ENCODE peak calls at places on chromosomes 2 and 18, in seven cellular contexts. B is RWPE2, Q is MG63, I is skeletal muscle cell, M is cardiac muscle cell, Y is heart left ventricle, E is SJSA1. V is an unnamed sample.

GRCh38 chr2:8627019-8627691 is 54.7 kb upstream of the ID2 start:
- DNase-seq in B (no peak), Q (no peak), I (no peak), M (no peak), Y (no peak), E (no peak), V (no peak)

GRCh38 chr2:96665083-96665569 is 22.6 kb downstream of the FER1L5 start:
- DNase-seq in B (peak), Q (peak), I (peak), M (peak), Y (no peak), E (peak), V (peak)

GRCh38 chr2:137838255-137839092 is 125.8 kb upstream of the HNMT start:
- DNase-seq in B (no peak), Q (no peak), I (peak), M (peak), Y (no peak), E (no peak), V (no peak)

GRCh38 chr2:229221641-229222040 is 49.4 kb downstream of the PID1 start:
- DNase-seq in B (no peak), Q (peak), I (no peak), M (no peak), Y (no peak), E (no peak), V (no peak)

GRCh38 chr2:190927257-190927656 is 46.6 kb downstream of the GLS start:
- DNase-seq in B (no peak), Q (no peak), I (no peak), M (no peak), Y (no peak), E (no peak), V (peak)

GRCh38 chr2:238163494-238164198 is 4.9 kb downstream of the ERFE start:
- DNase-seq in B (peak), Q (no peak), I (no peak), M (peak), Y (no peak), E (no peak), V (no peak)

GRCh38 chr2:149572102-149572953 is 15.2 kb downstream of the MMADHC start:
- DNase-seq in B (no peak), Q (no peak), I (no peak), M (no peak), Y (no peak), E (no peak), V (no peak)

GRCh38 chr18:43485565-43485964 is 208.3 kb upstream of the SYT4 start:
- DNase-seq in B (no peak), Q (no peak), I (no peak), M (no peak), Y (no peak), E (no peak), V (no peak)

GRCh38 chr2:191463790-191464189 is 214.1 kb upstream of the NABP1 start:
- DNase-seq in B (no peak), Q (no peak), I (no peak), M (no peak), Y (no peak), E (no peak), V (no peak)

GRCh38 chr2:143229952-143230351 is 100.7 kb downstream of the ARHGAP15 start:
- DNase-seq in B (no peak), Q (no peak), I (no peak), M (no peak), Y (no peak), E (no peak), V (no peak)

GRCh38 chr2:61712060-61712459 is 141.8 kb downstream of the FAM161A start:
- DNase-seq in B (no peak), Q (no peak), I (no peak), M (no peak), Y (no peak), E (no peak), V (no peak)
- H3K4me3 ChIP-seq in B (no peak), Q (no peak), I (no peak), M (no peak), Y (no peak), E (no peak), V (no peak)

DNA sequence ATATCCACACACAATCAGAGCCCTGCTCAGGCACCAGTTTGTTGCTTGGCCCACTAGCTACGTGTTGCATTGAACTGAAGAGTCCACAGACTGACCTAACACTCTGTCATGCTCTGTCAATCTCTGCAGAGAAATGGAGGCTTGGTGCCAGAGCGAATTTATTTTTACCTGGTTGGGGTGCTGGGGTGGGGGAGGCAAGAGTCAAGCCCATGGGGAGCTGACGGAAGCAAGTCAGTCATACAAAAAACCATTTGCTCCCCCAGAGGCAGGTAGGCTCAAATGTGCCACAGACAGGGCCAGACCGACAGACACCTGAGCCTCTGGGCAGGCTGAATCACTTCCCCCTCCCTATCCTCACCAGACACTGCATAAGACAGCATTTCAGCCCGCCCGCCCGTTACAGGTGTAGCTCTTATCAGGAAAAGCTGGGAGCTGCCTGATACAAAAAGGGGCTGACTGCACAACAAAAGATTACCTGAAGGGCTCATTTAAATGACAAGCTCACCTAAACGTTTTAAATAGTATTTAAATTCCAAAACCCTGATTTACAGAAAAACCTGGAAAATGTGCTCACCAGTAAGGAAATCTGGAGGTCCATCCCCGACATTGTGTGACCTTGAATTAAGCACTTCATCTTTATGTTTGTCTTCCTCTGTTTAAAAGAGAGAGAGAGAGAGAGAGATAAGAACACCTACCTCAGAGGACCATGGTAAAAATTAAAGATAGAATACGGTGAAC is 2.1 kb upstream of the PCBP1 start:
- DNase-seq in B (peak), Q (no peak), I (no peak), M (no peak), Y (no peak), E (no peak), V (no peak)
- H3K4me3 ChIP-seq in B (no peak), Q (no peak), I (no peak), M (peak), Y (peak), E (no peak), V (no peak)

GRCh38 chr2:144836635-144837350 is 316.9 kb upstream of the ZEB2 start:
- DNase-seq in B (no peak), Q (peak), I (peak), M (no peak), Y (peak), E (no peak), V (no peak)
- H3K4me3 ChIP-seq in B (no peak), Q (no peak), I (no peak), M (no peak), Y (no peak), E (no peak), V (no peak)

GRCh38 chr2:28645553-28645952 is 106.1 kb upstream of the PPP1CB start:
- DNase-seq in B (no peak), Q (no peak), I (no peak), M (no peak), Y (no peak), E (no peak), V (no peak)

GRCh38 chr2:28644760-28645159 is 106.9 kb upstream of the PPP1CB start:
- DNase-seq in B (no peak), Q (no peak), I (no peak), M (no peak), Y (no peak), E (no peak), V (no peak)

GRCh38 chr2:28642796-28643195 is 108.8 kb upstream of the PPP1CB start:
- DNase-seq in B (no peak), Q (no peak), I (no peak), M (no peak), Y (no peak), E (no peak), V (no peak)

GRCh38 chr2:28643324-28643723 is 108.3 kb upstream of the PPP1CB start:
- DNase-seq in B (no peak), Q (no peak), I (no peak), M (no peak), Y (no peak), E (no peak), V (no peak)

GRCh38 chr2:28643911-28644334 is 107.7 kb upstream of the PPP1CB start:
- DNase-seq in B (no peak), Q (peak), I (no peak), M (no peak), Y (no peak), E (peak), V (no peak)
- H3K4me3 ChIP-seq in B (no peak), Q (no peak), I (no peak), M (no peak), Y (no peak), E (no peak), V (no peak)

DNA sequence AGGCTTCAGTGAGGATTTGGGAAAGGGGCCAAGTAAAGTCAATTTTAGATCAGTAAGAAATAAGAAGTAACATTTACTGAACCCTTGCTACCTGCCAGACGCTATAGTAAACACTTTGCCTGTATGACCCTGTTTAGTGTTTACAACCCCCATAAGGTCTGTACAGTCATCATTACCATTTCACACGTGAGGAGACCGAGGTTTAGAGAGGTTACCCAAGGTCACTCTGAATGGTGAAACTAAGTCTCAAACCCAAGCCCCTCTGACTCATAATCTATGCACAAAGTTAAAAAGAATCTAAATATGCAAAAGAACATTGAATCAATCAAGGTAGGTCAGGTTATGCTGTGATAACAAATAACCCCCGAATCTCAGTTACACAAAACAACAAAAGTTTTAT is 8.0 kb downstream of the ANTXR1 start:
- DNase-seq in B (no peak), Q (no peak), I (no peak), M (no peak), Y (no peak), E (no peak), V (no peak)
- H3K4me3 ChIP-seq in B (no peak), Q (no peak), I (no peak), M (no peak), Y (no peak), E (no peak), V (no peak)

DNA sequence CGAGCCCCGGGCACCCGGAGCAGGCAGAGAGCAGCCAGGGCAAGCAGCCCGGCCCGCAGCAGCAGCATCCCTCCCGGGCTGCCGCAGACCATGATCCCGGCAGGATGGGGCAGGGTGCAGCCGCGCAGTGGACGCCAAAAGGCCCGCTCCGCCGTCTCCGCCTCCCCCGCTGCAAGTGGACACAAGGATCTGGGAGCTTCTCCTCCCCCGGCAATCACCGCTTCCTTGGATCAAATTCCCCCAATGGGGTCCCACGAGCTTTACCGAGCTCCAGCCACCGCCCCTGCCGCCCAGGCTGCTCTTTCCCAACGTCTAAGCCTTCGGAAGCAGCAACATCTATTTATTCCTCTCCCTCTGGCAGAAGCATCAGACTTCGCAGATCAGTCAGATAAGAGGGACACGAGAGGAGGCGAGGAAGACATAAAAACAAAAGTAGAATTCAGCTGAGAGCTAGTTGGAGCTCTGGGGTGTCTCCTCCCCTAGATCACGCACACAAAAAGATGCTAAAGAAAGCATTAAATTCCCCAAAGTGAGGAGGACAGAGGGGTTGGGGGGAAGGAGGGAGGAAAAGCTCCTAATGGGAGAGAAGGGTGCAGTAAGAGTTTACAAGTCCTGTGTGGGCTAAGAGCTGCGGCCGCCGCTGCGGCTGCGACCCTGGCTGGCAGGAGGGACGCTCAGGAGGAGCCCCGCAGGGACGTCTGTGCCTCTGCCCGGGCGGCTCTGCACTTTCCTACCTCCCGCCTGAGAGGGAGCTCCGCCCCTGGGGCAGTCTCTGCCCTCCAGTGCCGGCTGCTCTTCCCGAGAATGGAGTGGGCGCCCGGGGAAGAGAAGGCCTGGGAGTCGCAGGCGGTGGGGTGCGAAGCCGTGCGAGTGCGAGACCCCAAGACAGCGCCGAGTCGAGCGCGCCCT is at the start of gene FRZB:
- DNase-seq in B (peak), Q (peak), I (peak), M (peak), Y (peak), E (peak), V (peak)
- H3K4me3 ChIP-seq in B (peak), Q (peak), I (peak), M (peak), Y (peak), E (peak), V (peak)

GRCh38 chr2:218223046-218223445 is 6.1 kb downstream of the ARPC2 start:
- DNase-seq in B (no peak), Q (no peak), I (no peak), M (no peak), Y (no peak), E (no peak), V (no peak)
- H3K4me3 ChIP-seq in B (no peak), Q (no peak), I (no peak), M (no peak), Y (no peak), E (no peak), V (no peak)